ENCODE peak calls at places on chromosome 11, in six cellular contexts. R, C, W, G, A and I are unnamed samples.
A peak's percentile ranks its signal among the peaks of the same experiment; 100 is the strongest.

GRCh38 chr11:128733440-128734115 is 39.7 kb downstream of the FLI1 start:
- DNase-seq in G (peak; percentile 66), W (no peak), R (peak; percentile 57), A (no peak), C (no peak), I (peak; percentile 90)

GRCh38 chr11:133618500-133618899 is 86.2 kb upstream of the OPCML start:
- DNase-seq in R (no peak), A (no peak), W (no peak), C (no peak), G (peak; percentile 44), I (peak; percentile 60)

GRCh38 chr11:57568330-57568766 is 876 bp upstream of the UBE2L6 start:
- DNase-seq in G (peak; percentile 97), W (peak; percentile 49), A (no peak), C (peak; percentile 51), R (no peak), I (peak; percentile 93)

GRCh38 chr11:126790550-126790981 is 210.0 kb downstream of the KIRREL3 start:
- DNase-seq in G (no peak), W (no peak), C (no peak), R (peak; percentile 34), A (no peak), I (peak; percentile 38)

GRCh38 chr11:100857236-100858005 is 170.3 kb downstream of the ARHGAP42 start:
- DNase-seq in W (no peak), A (no peak), G (no peak), C (no peak), R (no peak), I (peak; percentile 60)

GRCh38 chr11:2325123-2325522 is 23.3 kb downstream of the TSPAN32 start:
- DNase-seq in R (no peak), G (no peak), W (no peak), A (no peak), C (no peak), I (no peak)

GRCh38 chr11:24754406-24754805 is 257.6 kb downstream of the LUZP2 start:
- DNase-seq in G (no peak), A (no peak), W (no peak), C (no peak), R (no peak), I (no peak)

GRCh38 chr11:61814958-61815789 is 1.6 kb downstream of the FADS1 start:
- DNase-seq in C (peak; percentile 87), W (peak; percentile 96), R (peak; percentile 96), G (peak; percentile 96), A (peak; percentile 90), I (peak; percentile 97)

DNA sequence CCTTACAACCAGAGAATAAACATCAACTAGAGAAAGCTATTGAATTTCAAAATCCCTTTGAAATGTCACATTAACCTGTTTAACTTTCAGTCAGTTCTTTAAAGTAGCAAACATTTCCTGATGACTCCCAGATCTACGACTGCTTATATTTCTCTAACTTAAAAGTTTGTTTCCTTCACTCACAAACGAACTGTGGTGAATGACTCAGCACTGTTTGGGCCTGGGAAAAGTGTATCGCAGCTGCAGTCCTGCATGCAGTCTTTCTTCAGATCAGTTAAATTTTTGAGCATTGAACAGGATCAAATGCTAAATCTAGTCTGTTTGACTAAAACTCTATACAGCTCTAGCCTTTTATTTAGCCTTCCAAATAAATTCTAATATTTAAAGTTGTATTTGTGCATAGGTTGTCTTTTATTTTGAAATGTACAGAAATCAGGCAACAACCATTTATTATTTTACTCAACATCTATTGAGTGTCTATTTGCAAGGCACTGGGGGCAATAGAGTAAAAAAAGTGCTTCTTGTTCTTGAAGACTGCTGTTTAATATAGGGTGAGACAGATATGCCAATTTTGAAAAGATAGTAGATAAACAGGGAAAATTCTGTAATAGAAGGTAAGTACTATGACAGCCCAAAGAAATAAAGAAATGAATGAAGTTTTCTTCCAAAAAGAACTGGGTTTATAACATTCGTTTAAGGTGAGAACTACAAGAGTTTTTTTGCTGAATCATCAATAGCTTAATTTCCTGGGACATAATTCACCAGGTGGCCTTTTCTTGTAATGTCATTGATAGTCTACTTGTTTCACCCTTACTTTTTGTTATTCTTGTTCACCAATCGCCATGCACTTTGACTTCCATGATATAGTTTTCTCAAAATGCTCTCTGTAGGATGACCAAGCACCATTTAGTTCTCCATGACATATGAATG is 235.4 kb downstream of the METTL15 start:
- DNase-seq in C (no peak), G (no peak), W (peak; percentile 15), A (peak; percentile 23), R (no peak), I (peak; percentile 25)
- TF ChIP-seq CREB1 in C (no peak), G (no peak), W (no peak), A (no peak), R (no peak), I (no peak)

GRCh38 chr11:122170815-122171475 is 54.9 kb upstream of the BLID start:
- DNase-seq in R (no peak), C (no peak), W (no peak), A (no peak), G (no peak), I (no peak)
- TF ChIP-seq CREB1 in R (no peak), C (no peak), W (no peak), A (no peak), G (no peak), I (no peak)

GRCh38 chr11:9861860-9862725 is 198.2 kb downstream of the SWAP70 start:
- DNase-seq in R (peak; percentile 60), W (peak; percentile 64), C (peak; percentile 31), G (peak; percentile 67), A (peak; percentile 59), I (peak; percentile 85)
- TF ChIP-seq CREB1 in R (no peak), W (no peak), C (no peak), G (no peak), A (no peak), I (no peak)

GRCh38 chr11:12269446-12270214 is 107.7 kb upstream of the PARVA start:
- DNase-seq in A (no peak), C (no peak), R (no peak), W (no peak), G (no peak), I (no peak)
- TF ChIP-seq CREB1 in A (no peak), C (no peak), R (no peak), W (no peak), G (no peak), I (no peak)

DNA sequence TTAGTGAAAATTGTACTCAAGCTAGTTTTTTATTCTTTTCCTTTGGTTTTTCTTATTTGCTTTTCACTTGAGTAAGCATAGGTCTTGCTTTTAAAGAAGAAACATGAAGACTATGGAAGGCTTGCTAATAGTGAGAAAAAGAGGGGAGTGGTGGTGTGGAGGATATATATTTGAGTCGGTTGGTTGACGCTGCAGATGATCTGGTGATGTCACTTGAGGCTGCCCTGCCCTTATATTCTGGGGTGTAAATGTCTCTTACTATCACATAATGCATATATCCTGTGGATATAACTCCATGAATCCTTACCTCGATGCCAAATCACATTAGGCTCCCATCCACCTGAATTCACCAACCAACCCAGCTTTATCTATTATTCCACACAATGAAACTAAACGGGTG is 2.9 kb downstream of the GRIA4 start:
- DNase-seq in G (no peak), W (no peak), A (no peak), C (no peak), R (no peak), I (no peak)
- TF ChIP-seq CREB1 in G (no peak), W (no peak), A (no peak), C (no peak), R (no peak), I (no peak)

DNA sequence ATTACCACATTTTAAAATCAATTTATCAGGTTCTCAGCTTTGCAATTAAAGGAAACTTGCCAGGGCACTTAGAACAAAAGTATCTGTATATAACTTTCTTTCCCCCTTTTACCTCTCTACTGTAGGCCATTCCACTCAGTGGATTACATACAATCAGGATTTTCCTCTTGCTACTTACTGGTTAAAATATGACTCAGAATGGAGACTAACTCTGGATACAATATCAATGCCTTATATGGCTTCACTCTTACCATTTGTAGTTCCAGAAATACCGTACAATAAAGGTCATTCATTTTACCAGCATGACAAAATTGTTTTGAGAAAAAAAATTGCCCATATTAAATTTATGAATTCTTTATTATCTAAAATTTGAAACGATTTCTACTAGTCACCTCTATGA is 706.8 kb downstream of the KCNA4 start:
- DNase-seq in G (no peak), W (no peak), R (no peak), A (no peak), C (no peak), I (no peak)
- TF ChIP-seq CREB1 in G (no peak), W (no peak), R (no peak), A (no peak), C (no peak), I (no peak)